ENCODE peak calls at places on chromosome 16, in seven cellular contexts. One of them, this sample, is unnamed.

GRCh38 chr16:80303691-80304090 is 237.1 kb upstream of the DYNLRB2 start:
- DNase-seq in D721Med: no peak
- DNase-seq in astrocyte of the spinal cord: no peak
- DNase-seq in esophagus muscularis mucosa: no peak
- DNase-seq in H54: no peak
- DNase-seq in stimulated activated CD4-positive, alpha-beta T cell treated with anti-CD3 and anti-CD28 coated beads, Interleukin-12 subunit alpha, Interleukin-12 subunit beta, amount 100 ng/mL, for 4 hours: no peak
- DNase-seq in Caki2: no peak
- DNase-seq in this sample: no peak

GRCh38 chr16:56960681-56961281 is 969 bp upstream of the CETP start:
- DNase-seq in D721Med: no peak
- DNase-seq in astrocyte of the spinal cord: no peak
- DNase-seq in esophagus muscularis mucosa: no peak
- DNase-seq in H54: no peak
- DNase-seq in stimulated activated CD4-positive, alpha-beta T cell treated with anti-CD3 and anti-CD28 coated beads, Interleukin-12 subunit alpha, Interleukin-12 subunit beta, amount 100 ng/mL, for 4 hours: no peak
- DNase-seq in Caki2: no peak
- DNase-seq in this sample: no peak

GRCh38 chr16:14405611-14406537 is 224.2 kb downstream of the PARN start:
- DNase-seq in D721Med: no peak
- DNase-seq in astrocyte of the spinal cord: no peak
- DNase-seq in esophagus muscularis mucosa: no peak
- DNase-seq in H54: no peak
- DNase-seq in stimulated activated CD4-positive, alpha-beta T cell treated with anti-CD3 and anti-CD28 coated beads, Interleukin-12 subunit alpha, Interleukin-12 subunit beta, amount 100 ng/mL, for 4 hours: no peak
- DNase-seq in Caki2: no peak
- DNase-seq in this sample: no peak

GRCh38 chr16:52498640-52499039 is 48.3 kb downstream of the TOX3 start:
- DNase-seq in D721Med: no peak
- DNase-seq in astrocyte of the spinal cord: no peak
- DNase-seq in esophagus muscularis mucosa: no peak
- DNase-seq in H54: no peak
- DNase-seq in stimulated activated CD4-positive, alpha-beta T cell treated with anti-CD3 and anti-CD28 coated beads, Interleukin-12 subunit alpha, Interleukin-12 subunit beta, amount 100 ng/mL, for 4 hours: no peak
- DNase-seq in Caki2: no peak
- DNase-seq in this sample: no peak

GRCh38 chr16:89193021-89193575 is 7.2 kb downstream of the SLC22A31 start:
- DNase-seq in D721Med: no peak
- DNase-seq in astrocyte of the spinal cord: peak
- DNase-seq in esophagus muscularis mucosa: no peak
- DNase-seq in H54: peak
- DNase-seq in stimulated activated CD4-positive, alpha-beta T cell treated with anti-CD3 and anti-CD28 coated beads, Interleukin-12 subunit alpha, Interleukin-12 subunit beta, amount 100 ng/mL, for 4 hours: no peak
- DNase-seq in Caki2: peak
- DNase-seq in this sample: no peak

GRCh38 chr16:88002211-88002610 is 51.0 kb downstream of the BANP start:
- DNase-seq in D721Med: no peak
- DNase-seq in astrocyte of the spinal cord: no peak
- DNase-seq in esophagus muscularis mucosa: no peak
- DNase-seq in H54: no peak
- DNase-seq in stimulated activated CD4-positive, alpha-beta T cell treated with anti-CD3 and anti-CD28 coated beads, Interleukin-12 subunit alpha, Interleukin-12 subunit beta, amount 100 ng/mL, for 4 hours: no peak
- DNase-seq in Caki2: no peak
- DNase-seq in this sample: no peak

GRCh38 chr16:80741716-80742115 is 62.7 kb downstream of the CDYL2 start:
- DNase-seq in D721Med: no peak
- DNase-seq in astrocyte of the spinal cord: no peak
- DNase-seq in esophagus muscularis mucosa: no peak
- DNase-seq in H54: no peak
- DNase-seq in stimulated activated CD4-positive, alpha-beta T cell treated with anti-CD3 and anti-CD28 coated beads, Interleukin-12 subunit alpha, Interleukin-12 subunit beta, amount 100 ng/mL, for 4 hours: no peak
- DNase-seq in Caki2: no peak
- DNase-seq in this sample: no peak

GRCh38 chr16:87410958-87411357 is 18.8 kb downstream of the MAP1LC3B start:
- DNase-seq in D721Med: no peak
- DNase-seq in astrocyte of the spinal cord: no peak
- DNase-seq in esophagus muscularis mucosa: no peak
- DNase-seq in H54: no peak
- DNase-seq in stimulated activated CD4-positive, alpha-beta T cell treated with anti-CD3 and anti-CD28 coated beads, Interleukin-12 subunit alpha, Interleukin-12 subunit beta, amount 100 ng/mL, for 4 hours: no peak
- DNase-seq in Caki2: no peak
- DNase-seq in this sample: no peak

GRCh38 chr16:55672471-55672870 is 16.7 kb downstream of the SLC6A2 start:
- DNase-seq in D721Med: no peak
- DNase-seq in astrocyte of the spinal cord: no peak
- DNase-seq in esophagus muscularis mucosa: no peak
- DNase-seq in H54: no peak
- DNase-seq in stimulated activated CD4-positive, alpha-beta T cell treated with anti-CD3 and anti-CD28 coated beads, Interleukin-12 subunit alpha, Interleukin-12 subunit beta, amount 100 ng/mL, for 4 hours: no peak
- DNase-seq in Caki2: no peak
- DNase-seq in this sample: no peak

GRCh38 chr16:13873835-13874438 is 46.0 kb upstream of the ERCC4 start:
- DNase-seq in D721Med: peak
- DNase-seq in astrocyte of the spinal cord: peak
- DNase-seq in esophagus muscularis mucosa: no peak
- DNase-seq in H54: no peak
- DNase-seq in stimulated activated CD4-positive, alpha-beta T cell treated with anti-CD3 and anti-CD28 coated beads, Interleukin-12 subunit alpha, Interleukin-12 subunit beta, amount 100 ng/mL, for 4 hours: no peak
- DNase-seq in Caki2: peak
- DNase-seq in this sample: no peak

GRCh38 chr16:1469693-1470201 is 5.1 kb downstream of the CLCN7 start:
- DNase-seq in D721Med: no peak
- DNase-seq in astrocyte of the spinal cord: no peak
- DNase-seq in esophagus muscularis mucosa: no peak
- DNase-seq in H54: no peak
- DNase-seq in stimulated activated CD4-positive, alpha-beta T cell treated with anti-CD3 and anti-CD28 coated beads, Interleukin-12 subunit alpha, Interleukin-12 subunit beta, amount 100 ng/mL, for 4 hours: no peak
- DNase-seq in Caki2: no peak
- DNase-seq in this sample: no peak

GRCh38 chr16:83433201-83433600 is 374.6 kb upstream of the HSBP1 start:
- DNase-seq in D721Med: no peak
- DNase-seq in astrocyte of the spinal cord: peak
- DNase-seq in esophagus muscularis mucosa: no peak
- DNase-seq in H54: no peak
- DNase-seq in stimulated activated CD4-positive, alpha-beta T cell treated with anti-CD3 and anti-CD28 coated beads, Interleukin-12 subunit alpha, Interleukin-12 subunit beta, amount 100 ng/mL, for 4 hours: no peak
- DNase-seq in Caki2: peak
- DNase-seq in this sample: no peak

GRCh38 chr16:21625026-21625425 is 25.6 kb downstream of the METTL9 start:
- DNase-seq in D721Med: no peak
- DNase-seq in astrocyte of the spinal cord: no peak
- DNase-seq in esophagus muscularis mucosa: no peak
- DNase-seq in H54: no peak
- DNase-seq in stimulated activated CD4-positive, alpha-beta T cell treated with anti-CD3 and anti-CD28 coated beads, Interleukin-12 subunit alpha, Interleukin-12 subunit beta, amount 100 ng/mL, for 4 hours: no peak
- DNase-seq in Caki2: peak
- DNase-seq in this sample: no peak